ENCODE peak calls at places on chromosomes 1 and 21, in seven cellular contexts. H is epithelial cell of esophagus, N is A549, K is cardiac fibroblast, Z is stomach, G is GM12865, E is WERI-Rb-1. F is an unnamed sample.

GRCh38 chr1:25080294-25081209 is 150.5 kb upstream of the RUNX3 start:
- DNase-seq in H (no peak), N (peak; percentile 14), K (peak; percentile 26), Z (no peak), G (no peak), E (no peak), F (no peak)

GRCh38 chr1:30258876-30259275 is 464.5 kb downstream of the MATN1 start:
- DNase-seq in H (no peak), N (no peak), K (no peak), Z (no peak), G (no peak), E (peak; percentile 27), F (no peak)

GRCh38 chr1:230137328-230137815 is 70.3 kb downstream of the GALNT2 start:
- DNase-seq in H (no peak), N (no peak), K (peak; percentile 57), Z (no peak), G (no peak), E (no peak), F (no peak)

GRCh38 chr1:12125422-12126355 is 41.1 kb upstream of the TNFRSF1B start:
- DNase-seq in H (no peak), N (no peak), K (no peak), Z (peak; percentile 56), G (no peak), E (no peak), F (no peak)

GRCh38 chr1:19495000-19495656 is 9.8 kb upstream of the CAPZB start:
- DNase-seq in H (no peak), N (no peak), K (peak; percentile 62), Z (no peak), G (no peak), E (no peak), F (no peak)

GRCh38 chr1:81021134-81021533 is 779.6 kb upstream of the ADGRL2 start:
- DNase-seq in H (peak; percentile 9), N (no peak), K (peak; percentile 64), Z (no peak), G (no peak), E (no peak), F (no peak)

GRCh38 chr1:201471772-201472171 is 2.8 kb upstream of the PHLDA3 start:
- DNase-seq in H (peak; percentile 73), N (no peak), K (peak; percentile 78), Z (no peak), G (no peak), E (no peak), F (no peak)

GRCh38 chr1:241482761-241483250 is 36.7 kb downstream of the FH start:
- DNase-seq in H (peak; percentile 67), N (peak; percentile 25), K (peak; percentile 8), Z (no peak), G (no peak), E (no peak), F (no peak)

GRCh38 chr21:16592399-16592798 is 862.6 kb downstream of the USP25 start:
- DNase-seq in H (no peak), N (no peak), K (no peak), Z (no peak), G (no peak), E (no peak), F (no peak)

GRCh38 chr1:44558883-44559282 is 115.4 kb downstream of the TMEM53 start:
- DNase-seq in H (no peak), N (no peak), K (no peak), Z (no peak), G (no peak), E (no peak), F (no peak)

GRCh38 chr1:27830621-27831424 is at the start of gene PPP1R8:
- DNase-seq in H (peak; percentile 96), N (peak; percentile 92), K (peak; percentile 97), Z (peak; percentile 93), G (peak; percentile 97), E (peak; percentile 95), F (peak; percentile 86)

GRCh38 chr1:86447198-86447790 is 21.4 kb upstream of the CLCA1 start:
- DNase-seq in H (no peak), N (no peak), K (no peak), Z (no peak), G (no peak), E (no peak), F (no peak)

GRCh38 chr21:41228006-41228370 is 60.0 kb downstream of the BACE2 start:
- DNase-seq in H (no peak), N (no peak), K (no peak), Z (no peak), G (no peak), E (no peak), F (no peak)

GRCh38 chr1:236612349-236612748 is 8.0 kb upstream of the HEATR1 start:
- DNase-seq in H (no peak), N (no peak), K (no peak), Z (no peak), G (no peak), E (no peak), F (no peak)

GRCh38 chr1:14946567-14947285 is 206.8 kb upstream of the TMEM51 start:
- DNase-seq in H (peak; percentile 94), N (no peak), K (peak; percentile 74), Z (peak; percentile 47), G (no peak), E (no peak), F (no peak)

GRCh38 chr1:27789511-27790154 is 16.6 kb downstream of the STX12 start:
- DNase-seq in H (peak; percentile 46), N (no peak), K (peak; percentile 76), Z (peak; percentile 59), G (no peak), E (peak; percentile 47), F (no peak)

GRCh38 chr1:173050865-173051264 is at the start of gene TNFSF18:
- DNase-seq in H (peak; percentile 69), N (no peak), K (peak; percentile 78), Z (no peak), G (no peak), E (no peak), F (no peak)

GRCh38 chr1:163737261-163737660 is 415.5 kb downstream of the NUF2 start:
- DNase-seq in H (no peak), N (no peak), K (no peak), Z (no peak), G (no peak), E (no peak), F (no peak)

GRCh38 chr1:209937996-209938959 is at the start of gene SYT14:
- DNase-seq in H (peak; percentile 10), N (no peak), K (peak; percentile 64), Z (no peak), G (no peak), E (peak; percentile 85), F (no peak)

GRCh38 chr1:230048922-230049321 is 18.1 kb upstream of the GALNT2 start:
- DNase-seq in H (no peak), N (no peak), K (no peak), Z (no peak), G (no peak), E (no peak), F (no peak)

GRCh38 chr1:209375681-209376360 is 207.7 kb upstream of the CAMK1G start:
- DNase-seq in H (peak; percentile 60), N (no peak), K (peak; percentile 50), Z (no peak), G (no peak), E (no peak), F (no peak)

GRCh38 chr1:3814771-3815561 is 18.7 kb upstream of the LRRC47 start:
- DNase-seq in H (no peak), N (no peak), K (no peak), Z (no peak), G (no peak), E (no peak), F (no peak)
- TF ChIP-seq CTCF in H (no peak), N (no peak), K (no peak), Z (no peak), G (no peak), E (no peak), F (no peak)

DNA sequence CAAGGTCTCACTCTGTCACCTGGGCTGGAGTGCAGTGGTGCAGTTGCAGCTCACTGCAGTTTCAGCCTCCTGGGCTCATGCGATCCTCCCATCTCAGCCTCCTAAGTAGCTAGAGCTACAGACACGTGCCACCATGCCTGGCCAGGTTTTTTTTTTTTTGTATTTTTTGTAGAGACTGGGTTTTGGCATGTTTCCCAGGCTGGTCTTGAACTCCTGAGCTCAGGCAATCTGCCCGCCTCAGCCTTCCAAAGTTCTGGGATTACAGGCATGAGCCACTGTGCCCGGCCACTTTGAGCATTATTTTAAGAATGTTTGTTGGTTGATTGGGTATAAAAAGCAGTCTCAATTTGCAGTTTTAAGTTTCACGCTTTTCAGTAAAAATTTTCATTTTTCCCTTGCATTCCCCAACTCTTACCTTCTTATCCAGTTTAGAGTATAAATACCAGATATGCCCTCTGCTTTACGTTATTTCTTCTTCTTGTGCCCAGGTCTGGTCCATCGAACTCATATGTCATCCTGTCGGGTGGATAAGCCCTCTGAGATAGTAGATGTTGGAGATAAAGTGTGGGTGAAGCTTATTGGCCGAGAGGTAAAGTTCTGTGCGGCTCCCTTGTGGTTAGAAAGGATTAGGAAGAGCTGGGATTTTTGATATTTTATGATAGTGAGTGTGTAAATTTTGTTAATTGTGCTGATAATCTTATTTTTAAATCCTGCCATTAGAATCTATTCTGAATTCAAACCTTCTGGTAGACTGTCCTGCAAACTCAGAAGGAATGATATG is 36.0 kb downstream of the FABP3 start:
- DNase-seq in H (no peak), N (no peak), K (no peak), Z (no peak), G (no peak), E (no peak), F (no peak)
- H3K4me3 ChIP-seq in H (no peak overlapping the region), N (no peak overlapping the region), K (no peak overlapping the region), Z (no peak overlapping the region), G (no peak overlapping the region), E (no peak overlapping the region), F (no peak overlapping the region)

GRCh38 chr1:151266315-151266714 is 11.8 kb downstream of the PSMD4 start:
- DNase-seq in H (no peak), N (no peak), K (no peak), Z (no peak), G (no peak), E (no peak), F (no peak)
- TF ChIP-seq CTCF in H (no peak), N (no peak), K (no peak), Z (no peak), G (no peak), E (no peak), F (no peak)

GRCh38 chr1:157181258-157181657 is 43.1 kb upstream of the ETV3 start:
- DNase-seq in H (no peak), N (no peak), K (no peak), Z (no peak), G (peak; percentile 70), E (no peak), F (no peak)

GRCh38 chr1:157177701-157178380 is 39.6 kb upstream of the ETV3 start:
- DNase-seq in H (no peak), N (no peak), K (no peak), Z (no peak), G (no peak), E (no peak), F (no peak)

GRCh38 chr1:157178490-157178889 is 40.3 kb upstream of the ETV3 start:
- DNase-seq in H (no peak), N (no peak), K (no peak), Z (no peak), G (no peak), E (no peak), F (no peak)

GRCh38 chr1:157176591-157177121 is 38.5 kb upstream of the ETV3 start:
- DNase-seq in H (no peak), N (no peak), K (no peak), Z (no peak), G (peak; percentile 71), E (no peak), F (no peak)

DNA sequence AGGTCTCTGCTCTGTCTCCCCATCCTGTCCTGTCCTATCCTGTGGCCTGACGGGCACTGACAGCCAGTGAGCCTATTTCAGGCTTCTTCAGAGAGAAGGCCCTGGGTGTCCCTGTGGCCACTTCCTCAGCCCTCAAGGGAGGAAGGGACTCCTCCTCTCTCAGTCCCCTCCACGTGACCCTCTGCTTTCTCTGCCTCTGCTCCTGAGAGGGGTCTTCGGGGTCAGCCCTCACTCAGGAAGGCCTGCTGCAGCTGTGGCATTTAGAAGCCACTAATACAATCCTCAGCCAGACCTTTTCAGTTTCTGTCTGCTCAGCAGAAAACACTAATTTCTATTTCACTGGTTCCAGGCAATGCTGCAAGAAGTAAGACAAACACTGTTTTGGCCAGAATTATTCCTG is 43.6 kb upstream of the ETV3 start:
- DNase-seq in H (no peak), N (no peak), K (no peak), Z (no peak), G (peak; percentile 60), E (no peak), F (no peak)
- H3K4me3 ChIP-seq in H (no peak overlapping the region), N (no peak overlapping the region), K (no peak overlapping the region), Z (no peak overlapping the region), G (peak overlapping the region; percentile 10), E (no peak overlapping the region), F (no peak overlapping the region)